ENCODE peak calls at places on chromosome 22, in seven cellular contexts. X is fibroblast of lung, M is heart right ventricle, F is transverse colon, P is lower lobe of right lung, J is endodermal cell, Y is aorta. C is an unnamed sample.

GRCh38 chr22:35552186-35552842 is 11.7 kb downstream of the RASD2 start:
- DNase-seq in P (no peak), F (peak; percentile 50), M (no peak), X (no peak), J (peak; percentile 94), Y (no peak), C (peak; percentile 85)

GRCh38 chr22:50504245-50505211 is 3.0 kb downstream of the LMF2 start:
- DNase-seq in J (no peak), P (peak; percentile 52), Y (no peak), X (no peak), M (no peak), F (no peak), C (no peak)

GRCh38 chr22:21051836-21052400 is 6.2 kb downstream of the LRRC74B start:
- DNase-seq in M (no peak), F (no peak), Y (no peak), P (no peak), X (no peak), J (no peak), C (no peak)

GRCh38 chr22:44085743-44086741 is 61.9 kb downstream of the PARVB start:
- DNase-seq in Y (no peak), J (peak; percentile 71), M (peak; percentile 72), P (peak; percentile 53), X (peak; percentile 67), F (peak; percentile 72), C (no peak)

GRCh38 chr22:32574957-32575893 is 100.6 kb downstream of the FBXO7 start:
- DNase-seq in F (no peak), Y (no peak), P (no peak), X (peak; percentile 52), J (no peak), M (no peak), C (no peak)

GRCh38 chr22:33909906-33910305 is 10.4 kb downstream of the LARGE1 start:
- DNase-seq in P (no peak), X (no peak), J (no peak), F (no peak), M (no peak), Y (no peak), C (no peak)

GRCh38 chr22:37417737-37418348 is 9.4 kb downstream of the ELFN2 start:
- DNase-seq in F (no peak), Y (no peak), X (no peak), M (no peak), J (no peak), P (no peak), C (no peak)

GRCh38 chr22:24175160-24175808 is 6.0 kb upstream of the SUSD2 start:
- DNase-seq in F (peak; percentile 85), M (peak; percentile 88), P (peak; percentile 86), J (peak; percentile 95), X (peak; percentile 78), Y (peak; percentile 92), C (peak; percentile 65)

GRCh38 chr22:48944433-48944755 is 883.3 kb downstream of the BRD1 start:
- DNase-seq in X (no peak), F (no peak), J (no peak), M (no peak), Y (no peak), P (no peak), C (no peak)

GRCh38 chr22:27420817-27421361 is 380.7 kb downstream of the MN1 start:
- DNase-seq in J (no peak), X (peak; percentile 93), P (peak; percentile 64), Y (peak; percentile 91), F (peak; percentile 46), M (peak; percentile 74), C (no peak)

GRCh38 chr22:45818130-45819085 is 146.8 kb downstream of the ATXN10 start:
- DNase-seq in P (no peak), M (peak; percentile 30), F (no peak), Y (no peak), X (peak; percentile 20), J (peak; percentile 73), C (no peak)

GRCh38 chr22:48146426-48146825 is 1384.0 kb downstream of the TBC1D22A start:
- DNase-seq in F (no peak), P (no peak), Y (no peak), M (no peak), J (peak; percentile 34), X (no peak), C (no peak)

GRCh38 chr22:43378011-43378704 is 33.7 kb upstream of the MPPED1 start:
- DNase-seq in J (peak; percentile 40), X (peak; percentile 35), F (peak; percentile 39), M (no peak), Y (no peak), P (peak; percentile 1), C (no peak)

GRCh38 chr22:37244922-37245722 is 1.1 kb upstream of the RAC2 start:
- DNase-seq in X (no peak), J (peak; percentile 49), P (peak; percentile 41), Y (peak; percentile 47), F (peak; percentile 68), M (no peak), C (no peak)

GRCh38 chr22:24512043-24512442 is 16.9 kb downstream of the UPB1 start:
- DNase-seq in P (no peak), X (no peak), F (no peak), M (no peak), J (peak; percentile 42), Y (no peak), C (no peak)

GRCh38 chr22:20002098-20002497 is 14.5 kb downstream of the ARVCF start:
- DNase-seq in M (peak; percentile 7), Y (peak; percentile 4), F (no peak), P (no peak), X (no peak), J (no peak), C (no peak)

GRCh38 chr22:40031766-40032470 is 37.2 kb downstream of the FAM83F start:
- DNase-seq in J (no peak), M (no peak), Y (no peak), P (no peak), X (no peak), F (no peak), C (no peak)

GRCh38 chr22:24367841-24368240 is 59.6 kb upstream of the ADORA2A start:
- DNase-seq in J (no peak), P (no peak), Y (no peak), X (peak; percentile 33), F (no peak), M (no peak), C (no peak)

GRCh38 chr22:35549338-35549737 is 8.7 kb downstream of the RASD2 start:
- DNase-seq in M (peak; percentile 71), X (no peak), Y (no peak), P (no peak), J (no peak), F (no peak), C (no peak)

GRCh38 chr22:40595497-40596234 is 40.9 kb downstream of the MRTFA start:
- DNase-seq in X (no peak), J (no peak), M (no peak), Y (no peak), F (no peak), P (no peak), C (no peak)

GRCh38 chr22:44130076-44130711 is 50.5 kb upstream of the PARVG start:
- DNase-seq in J (no peak), F (no peak), M (no peak), Y (no peak), P (no peak), X (no peak), C (no peak)

GRCh38 chr22:42820075-42820763 is 36.9 kb downstream of the ARFGAP3 start:
- DNase-seq in Y (no peak), X (peak; percentile 90), J (no peak), P (no peak), M (no peak), F (no peak), C (peak; percentile 9)

GRCh38 chr22:41215926-41216325 is 10.8 kb downstream of the L3MBTL2 start:
- DNase-seq in F (no peak), M (no peak), P (no peak), Y (no peak), X (no peak), J (no peak), C (no peak)

GRCh38 chr22:36175892-36176291 is 15.3 kb upstream of the APOL3 start:
- DNase-seq in J (no peak), X (no peak), P (no peak), M (no peak), Y (no peak), F (no peak), C (no peak)

GRCh38 chr22:29503811-29504372 is 23.9 kb downstream of the NEFH start:
- DNase-seq in P (no peak), M (no peak), J (no peak), Y (peak; percentile 74), F (peak; percentile 44), X (peak; percentile 79), C (no peak)

GRCh38 chr22:37258810-37259472 is 14.9 kb upstream of the RAC2 start:
- DNase-seq in M (no peak), P (peak; percentile 7), X (no peak), J (peak; percentile 62), Y (peak; percentile 29), F (no peak), C (no peak)

GRCh38 chr22:36644333-36644757 is 59.2 kb downstream of the CACNG2 start:
- DNase-seq in M (no peak), J (peak; percentile 90), P (no peak), X (peak; percentile 92), F (no peak), Y (no peak), C (peak; percentile 37)

GRCh38 chr22:37273126-37273845 is 9.0 kb upstream of the CYTH4 start:
- DNase-seq in F (no peak), Y (peak; percentile 45), M (no peak), X (peak; percentile 60), P (peak; percentile 41), J (no peak), C (no peak)

GRCh38 chr22:35892192-35892591 is 136.4 kb downstream of the RBFOX2 start:
- DNase-seq in P (no peak), F (no peak), Y (no peak), M (no peak), J (no peak), X (peak; percentile 70), C (no peak)

DNA sequence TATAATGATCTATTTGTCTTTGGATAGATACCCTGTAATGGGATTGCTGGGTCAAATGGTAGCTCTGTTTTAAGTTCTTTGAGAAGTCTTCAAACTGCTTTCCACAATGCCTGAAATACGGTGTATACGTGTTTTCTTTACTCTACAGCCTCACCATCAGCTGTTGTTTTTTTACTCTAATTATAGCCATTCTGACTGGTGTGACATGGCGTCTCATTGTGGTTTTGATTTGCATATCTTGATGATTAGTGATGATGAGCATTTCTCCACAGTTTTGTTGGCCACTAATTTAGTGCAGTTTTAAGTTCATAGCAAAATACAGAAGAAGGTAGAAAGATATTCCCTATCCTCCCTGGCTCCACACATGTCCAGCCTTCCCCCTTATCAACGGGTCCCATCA is 26.3 kb upstream of the VPREB1 start:
- DNase-seq in J (no peak), P (no peak), F (no peak), M (no peak), Y (no peak), X (no peak), C (no peak)
- H3K4me1 ChIP-seq in J (no peaks in the 10 kb centered on the region), P (no peaks in the 10 kb centered on the region), F (no peaks in the 10 kb centered on the region), M (no peaks in the 10 kb centered on the region), Y (no peaks in the 10 kb centered on the region), X (no peaks in the 10 kb centered on the region), C (no peaks in the 10 kb centered on the region)

GRCh38 chr22:38940985-38941384 is 16.4 kb upstream of the APOBEC3A start:
- DNase-seq in Y (no peak), M (no peak), P (no peak), J (no peak), X (no peak), F (no peak), C (no peak)
- H3K4me1 ChIP-seq in Y (no peaks in the 10 kb centered on the region), M (no peaks in the 10 kb centered on the region), P (peaks cover 13% of the 10 kb centered on the region), J (no peaks in the 10 kb centered on the region), X (no peaks in the 10 kb centered on the region), F (peaks cover 11% of the 10 kb centered on the region), C (peaks cover 10% of the 10 kb centered on the region)

GRCh38 chr22:31296258-31296657 is 4.0 kb upstream of the PIK3IP1 start:
- DNase-seq in F (no peak), P (no peak), X (peak; percentile 57), Y (no peak), M (no peak), J (no peak), C (no peak)
- H3K4me1 ChIP-seq in F (peaks cover 60% of the 10 kb centered on the region), P (peaks cover 44% of the 10 kb centered on the region), X (peaks cover 5% of the 10 kb centered on the region), Y (no peaks in the 10 kb centered on the region), M (peaks cover 39% of the 10 kb centered on the region), J (no peaks in the 10 kb centered on the region), C (peaks cover 20% of the 10 kb centered on the region)

GRCh38 chr22:22908941-22909604 is 21.5 kb downstream of the IGLL5 start:
- DNase-seq in J (no peak), P (no peak), F (no peak), X (no peak), Y (no peak), M (no peak), C (no peak)
- H3K4me1 ChIP-seq in J (no peaks in the 10 kb centered on the region), P (no peaks in the 10 kb centered on the region), F (no peaks in the 10 kb centered on the region), X (no peaks in the 10 kb centered on the region), Y (no peaks in the 10 kb centered on the region), M (no peaks in the 10 kb centered on the region), C (no peaks in the 10 kb centered on the region)